ENCODE peak calls at places on chromosomes 7 and 10, in five cellular contexts. Q is EH; N is amniotic epithelial cell; X is activated CD4-positive, alpha-beta T cell treated with anti-CD3 and anti-CD28 coated beads, Interleukin-2, amount 50 U/mL, for 4 hours; W is EL. C is an unnamed sample.

GRCh38 chr10:77707570-77707969 is 70.0 kb upstream of the KCNMA1 start:
- DNase-seq in N (no peak), W (no peak), Q (no peak), X (no peak), C (no peak)

GRCh38 chr7:157276731-157277562 is 59.9 kb upstream of the DNAJB6 start:
- DNase-seq in Q (peak), W (peak), X (peak), N (peak), C (no peak)

GRCh38 chr10:97539523-97540200 is 32.9 kb upstream of the ANKRD2 start:
- DNase-seq in X (no peak), Q (peak), W (peak), N (peak), C (peak)

GRCh38 chr7:137851361-137851945 is 4.7 kb upstream of the DGKI start:
- DNase-seq in N (peak), X (no peak), Q (peak), W (peak), C (peak)

GRCh38 chr7:50449501-50449880 is 659 bp downstream of the FIGNL1 start:
- DNase-seq in W (no peak), N (no peak), Q (no peak), X (no peak), C (no peak)

GRCh38 chr7:100266576-100267354 is 40.7 kb upstream of the SPDYE3 start:
- DNase-seq in Q (no peak), X (no peak), W (no peak), N (no peak), C (no peak)

GRCh38 chr10:79222186-79222585 is 125.1 kb upstream of the PPIF start:
- DNase-seq in N (no peak), X (no peak), W (no peak), Q (no peak), C (no peak)

GRCh38 chr10:70932415-70933196 is 44.2 kb upstream of the PCBD1 start:
- DNase-seq in W (no peak), N (peak), Q (peak), X (no peak), C (peak)

GRCh38 chr7:51315393-51316261 is 982 bp downstream of the COBL start:
- DNase-seq in X (no peak), W (no peak), Q (no peak), N (no peak), C (no peak)

GRCh38 chr10:132184816-132185593 is 1.7 kb upstream of the DPYSL4 start:
- DNase-seq in Q (no peak), W (no peak), N (no peak), X (no peak), C (no peak)

GRCh38 chr10:68647928-68648327 is 73.1 kb upstream of the CCAR1 start:
- DNase-seq in N (peak), X (no peak), W (peak), Q (peak), C (peak)